ENCODE peak calls at places on chromosomes 6 and 20, in six cellular contexts. O is aorta; L is SJSA1; S is lower lobe of right lung; X is NT2/D1; B is CD8-positive, alpha-beta memory T cell. K is an unnamed sample. For H3K4me1 and H3K27me3, the result is how much of the 10 kb centered on the place peaks cover.

GRCh38 chr20:24933266-24933908 is 15.7 kb upstream of the CST7 start:
- DNase-seq in O (no peak), L (peak), S (peak), X (no peak), B (no peak), K (no peak)

GRCh38 chr20:21698494-21699215 is 6.8 kb upstream of the PAX1 start:
- DNase-seq in O (no peak), L (no peak), S (no peak), X (no peak), B (no peak), K (no peak)

GRCh38 chr20:36606171-36607116 is 865 bp downstream of the RAB5IF start:
- DNase-seq in O (no peak), L (no peak), S (peak), X (no peak), B (no peak), K (no peak)

GRCh38 chr6:132425176-132425575 is 23.9 kb upstream of the MOXD1 start:
- DNase-seq in O (no peak), L (no peak), S (no peak), X (no peak), B (no peak), K (no peak)

GRCh38 chr6:83884523-83884922 is 25.0 kb downstream of the CYB5R4 start:
- DNase-seq in O (no peak), L (no peak), S (no peak), X (no peak), B (no peak), K (peak)

GRCh38 chr6:169785566-169785965 is 34.1 kb downstream of the ERMARD start:
- DNase-seq in O (peak), L (peak), S (no peak), X (no peak), B (no peak), K (no peak)

GRCh38 chr6:22099241-22099640 is 197.6 kb downstream of the PRL start:
- DNase-seq in O (peak), L (no peak), S (no peak), X (no peak), B (no peak), K (no peak)

GRCh38 chr6:37637562-37638413 is 59.9 kb downstream of the MDGA1 start:
- DNase-seq in O (no peak), L (no peak), S (no peak), X (no peak), B (no peak), K (no peak)

GRCh38 chr6:75794954-75795739 is 46.1 kb downstream of the MYO6 start:
- DNase-seq in O (no peak), L (no peak), S (no peak), X (no peak), B (no peak), K (peak)

GRCh38 chr6:125951323-125951722 is 5.2 kb upstream of the HINT3 start:
- DNase-seq in O (no peak), L (no peak), S (no peak), X (no peak), B (no peak), K (no peak)

GRCh38 chr20:5168582-5169396 is 42.0 kb downstream of the CDS2 start:
- DNase-seq in O (peak), L (no peak), S (no peak), X (peak), B (no peak), K (no peak)

GRCh38 chr6:21437583-21437982 is 156.0 kb upstream of the SOX4 start:
- DNase-seq in O (no peak), L (no peak), S (no peak), X (no peak), B (no peak), K (no peak)

GRCh38 chr6:46078294-46078693 is 51.5 kb upstream of the ENPP4 start:
- DNase-seq in O (no peak), L (no peak), S (no peak), X (no peak), B (no peak), K (no peak)

GRCh38 chr20:60977896-60978295 is 274.2 kb upstream of the CDH4 start:
- DNase-seq in O (no peak), L (no peak), S (no peak), X (no peak), B (no peak), K (no peak)

GRCh38 chr20:31861346-31862156 is 8.8 kb downstream of the DUSP15 start:
- DNase-seq in O (peak), L (peak), S (peak), X (peak), B (peak), K (peak)

GRCh38 chr6:31651602-31652191 is 764 bp downstream of the BAG6 start:
- DNase-seq in O (no peak), L (no peak), S (no peak), X (peak), B (no peak), K (peak)

GRCh38 chr6:106300944-106301343 is 24.6 kb downstream of the ATG5 start:
- DNase-seq in O (no peak), L (no peak), S (no peak), X (no peak), B (no peak), K (peak)

GRCh38 chr20:561437-562231 is 18.0 kb upstream of the CSNK2A1 start:
- DNase-seq in O (no peak), L (peak), S (no peak), X (peak), B (no peak), K (peak)

GRCh38 chr6:108115598-108116058 is 41.1 kb upstream of the OSTM1 start:
- DNase-seq in O (no peak), L (no peak), S (peak), X (no peak), B (no peak), K (peak)
- H3K4me3 ChIP-seq in O (no peak), L (no peak), S (peak), X (peak), B (no peak), K (no peak)

GRCh38 chr6:25022140-25022553 is 86.4 kb upstream of the RIPOR2 start:
- DNase-seq in O (no peak), L (no peak), S (no peak), X (no peak), B (no peak), K (no peak)

GRCh38 chr6:25025919-25026301 is 90.2 kb upstream of the RIPOR2 start:
- DNase-seq in O (no peak), L (no peak), S (no peak), X (no peak), B (no peak), K (no peak)

GRCh38 chr6:25025248-25025918 is 89.6 kb upstream of the RIPOR2 start:
- DNase-seq in O (no peak), L (no peak), S (no peak), X (no peak), B (no peak), K (no peak)

GRCh38 chr6:25024821-25025220 is 89.1 kb upstream of the RIPOR2 start:
- DNase-seq in O (no peak), L (no peak), S (no peak), X (no peak), B (no peak), K (no peak)

DNA sequence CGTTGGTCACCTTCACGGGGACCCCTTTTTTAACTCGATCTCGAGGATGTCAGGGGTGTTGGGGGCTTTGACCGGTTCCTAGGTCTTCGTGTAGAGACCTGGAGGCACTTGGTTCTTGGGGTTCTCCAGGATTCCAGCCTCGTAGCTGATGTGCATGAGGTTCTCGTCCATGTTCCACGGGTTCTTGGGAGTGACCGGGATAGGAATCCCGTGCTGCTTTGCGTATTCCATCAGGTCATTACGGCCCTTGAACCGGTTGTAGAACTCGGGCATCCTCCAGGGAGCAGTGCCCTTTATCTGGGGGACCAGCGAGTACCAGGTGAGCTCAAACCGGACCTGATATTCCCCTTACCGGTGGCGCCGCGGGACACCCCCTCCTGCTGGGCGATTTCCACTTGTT is 88.0 kb upstream of the RIPOR2 start:
- DNase-seq in O (no peak), L (no peak), S (no peak), X (no peak), B (no peak), K (no peak)
- H3K4me1 ChIP-seq in O (under half), L (under half), S (under half), X (under half), B (under half), K (under half)

DNA sequence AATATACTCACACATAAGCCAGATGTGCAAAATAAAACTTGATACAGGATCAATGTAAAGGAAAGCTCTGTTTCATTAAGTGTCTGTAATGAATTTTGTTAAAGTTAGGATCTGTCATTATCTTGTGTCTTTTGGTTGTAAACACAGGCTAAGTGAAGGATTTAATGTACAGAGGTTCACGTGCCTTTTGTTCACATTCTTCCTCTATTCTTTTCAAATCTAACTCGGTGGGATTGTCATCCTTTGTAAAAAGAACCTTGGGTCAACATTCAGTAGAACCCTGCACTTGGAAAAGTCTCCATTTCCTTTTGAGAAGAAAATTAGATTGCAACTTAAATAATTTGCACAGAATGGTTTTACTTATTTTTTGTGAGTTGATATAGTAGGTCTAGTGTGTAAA is 7.7 kb upstream of the LIN28B start:
- DNase-seq in O (no peak), L (no peak), S (no peak), X (no peak), B (no peak), K (no peak)
- H3K27me3 ChIP-seq in O (under half), L (under half), S (half or more), X (under half), B (under half), K (under half)

GRCh38 chr6:90500458-90500857 is 86.4 kb downstream of the MAP3K7 start:
- DNase-seq in O (no peak), L (no peak), S (no peak), X (no peak), B (no peak), K (peak)

GRCh38 chr6:90497411-90497810 is 89.5 kb downstream of the MAP3K7 start:
- DNase-seq in O (no peak), L (no peak), S (no peak), X (no peak), B (no peak), K (peak)

GRCh38 chr6:90508753-90509152 is 78.1 kb downstream of the MAP3K7 start:
- DNase-seq in O (no peak), L (no peak), S (no peak), X (no peak), B (no peak), K (no peak)

GRCh38 chr6:90502381-90502780 is 84.5 kb downstream of the MAP3K7 start:
- DNase-seq in O (no peak), L (no peak), S (no peak), X (no peak), B (no peak), K (no peak)

DNA sequence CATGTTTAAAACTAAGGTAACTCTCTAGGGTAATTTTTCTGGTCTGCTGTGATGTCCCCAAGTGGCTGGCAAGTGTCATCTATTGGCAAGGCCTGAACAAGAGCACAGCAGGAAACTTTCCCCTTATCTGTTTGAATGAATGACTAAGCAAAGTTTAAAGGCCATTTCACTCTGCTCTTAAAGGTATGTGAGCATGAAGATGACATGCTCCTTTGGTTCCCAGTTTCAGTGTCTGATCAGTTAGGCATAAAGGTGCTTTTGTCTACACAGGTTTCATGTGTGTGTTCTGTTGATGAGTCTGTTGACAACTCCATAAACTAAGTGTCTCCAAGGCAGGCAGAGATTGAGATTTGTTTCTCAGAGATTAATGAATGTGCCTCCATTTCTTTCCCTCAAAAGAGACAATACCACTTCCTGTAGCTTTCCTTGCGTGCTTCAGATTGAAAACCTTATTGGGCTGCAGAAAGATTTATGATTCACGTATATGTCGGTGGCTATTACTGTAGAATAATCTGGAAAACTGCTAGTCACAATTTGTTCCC is 83.9 kb downstream of the MAP3K7 start:
- DNase-seq in O (no peak), L (no peak), S (no peak), X (no peak), B (no peak), K (no peak)
- H3K4me3 ChIP-seq in O (no peak), L (no peak), S (no peak), X (no peak), B (no peak), K (no peak)

K was measured in HAP-1.